ENCODE peak calls at places on chromosome 20, in ten cellular contexts. One of them, this sample, is unnamed.

GRCh38 chr20:10861619-10862018 is 187.8 kb upstream of the JAG1 start:
- DNase-seq in PC-3: peak
- DNase-seq in left ventricle myocardium inferior: no peak
- DNase-seq in A549: peak
- DNase-seq in HL-60: no peak
- DNase-seq in IMR-90: no peak
- DNase-seq in left lung: no peak
- DNase-seq in right cardiac atrium: no peak
- DNase-seq in AG04450: no peak
- DNase-seq in tibial artery: no peak
- DNase-seq in this sample: no peak

GRCh38 chr20:56788671-56789610 is 159.8 kb downstream of the TFAP2C start:
- DNase-seq in PC-3: peak
- DNase-seq in A549: no peak
- DNase-seq in tibial artery: no peak
- DNase-seq in HL-60: no peak
- DNase-seq in left ventricle myocardium inferior: no peak
- DNase-seq in right cardiac atrium: no peak
- DNase-seq in left lung: no peak
- DNase-seq in AG04450: no peak
- DNase-seq in IMR-90: no peak
- DNase-seq in this sample: no peak

GRCh38 chr20:40359127-40359892 is 329.7 kb downstream of the MAFB start:
- DNase-seq in left lung: no peak
- DNase-seq in IMR-90: no peak
- DNase-seq in A549: no peak
- DNase-seq in left ventricle myocardium inferior: no peak
- DNase-seq in AG04450: no peak
- DNase-seq in right cardiac atrium: no peak
- DNase-seq in tibial artery: no peak
- DNase-seq in HL-60: no peak
- DNase-seq in PC-3: no peak
- DNase-seq in this sample: no peak

GRCh38 chr20:59938221-59938620 is 1.9 kb downstream of the PPP1R3D start:
- DNase-seq in A549: no peak
- DNase-seq in AG04450: no peak
- DNase-seq in left ventricle myocardium inferior: no peak
- DNase-seq in left lung: no peak
- DNase-seq in tibial artery: no peak
- DNase-seq in IMR-90: peak
- DNase-seq in HL-60: no peak
- DNase-seq in right cardiac atrium: no peak
- DNase-seq in PC-3: peak
- DNase-seq in this sample: no peak

GRCh38 chr20:38138086-38138777 is 26.8 kb downstream of the TGM2 start:
- DNase-seq in left ventricle myocardium inferior: no peak
- DNase-seq in A549: no peak
- DNase-seq in HL-60: no peak
- DNase-seq in tibial artery: peak
- DNase-seq in right cardiac atrium: peak
- DNase-seq in IMR-90: no peak
- DNase-seq in PC-3: no peak
- DNase-seq in left lung: peak
- DNase-seq in AG04450: no peak
- DNase-seq in this sample: peak

GRCh38 chr20:23540624-23541023 is 27.7 kb downstream of the CST9L start:
- DNase-seq in HL-60: no peak
- DNase-seq in left ventricle myocardium inferior: no peak
- DNase-seq in right cardiac atrium: no peak
- DNase-seq in AG04450: no peak
- DNase-seq in A549: no peak
- DNase-seq in tibial artery: no peak
- DNase-seq in left lung: no peak
- DNase-seq in PC-3: peak
- DNase-seq in IMR-90: no peak
- DNase-seq in this sample: no peak

GRCh38 chr20:17648782-17649730 is 33.0 kb downstream of the RRBP1 start:
- DNase-seq in PC-3: peak
- DNase-seq in AG04450: no peak
- DNase-seq in left lung: no peak
- DNase-seq in left ventricle myocardium inferior: no peak
- DNase-seq in A549: peak
- DNase-seq in HL-60: no peak
- DNase-seq in IMR-90: no peak
- DNase-seq in tibial artery: peak
- DNase-seq in right cardiac atrium: peak
- DNase-seq in this sample: peak

GRCh38 chr20:53698321-53698978 is 104.8 kb upstream of the ZNF217 start:
- DNase-seq in tibial artery: no peak
- DNase-seq in HL-60: no peak
- DNase-seq in left lung: no peak
- DNase-seq in A549: no peak
- DNase-seq in PC-3: no peak
- DNase-seq in left ventricle myocardium inferior: no peak
- DNase-seq in right cardiac atrium: no peak
- DNase-seq in AG04450: no peak
- DNase-seq in IMR-90: no peak
- DNase-seq in this sample: no peak

GRCh38 chr20:49675368-49676151 is 38.1 kb downstream of the B4GALT5 start:
- DNase-seq in A549: peak
- DNase-seq in tibial artery: no peak
- DNase-seq in right cardiac atrium: no peak
- DNase-seq in IMR-90: no peak
- DNase-seq in left ventricle myocardium inferior: no peak
- DNase-seq in PC-3: peak
- DNase-seq in left lung: no peak
- DNase-seq in AG04450: no peak
- DNase-seq in HL-60: no peak
- DNase-seq in this sample: no peak

GRCh38 chr20:49677777-49678758 is 35.6 kb downstream of the B4GALT5 start:
- DNase-seq in tibial artery: no peak
- DNase-seq in PC-3: peak
- DNase-seq in A549: no peak
- DNase-seq in AG04450: no peak
- DNase-seq in left lung: no peak
- DNase-seq in HL-60: no peak
- DNase-seq in left ventricle myocardium inferior: no peak
- DNase-seq in IMR-90: no peak
- DNase-seq in right cardiac atrium: no peak
- DNase-seq in this sample: no peak

GRCh38 chr20:49680475-49680874 is 33.2 kb downstream of the B4GALT5 start:
- DNase-seq in HL-60: no peak
- DNase-seq in IMR-90: no peak
- DNase-seq in tibial artery: no peak
- DNase-seq in right cardiac atrium: no peak
- DNase-seq in PC-3: no peak
- DNase-seq in left lung: no peak
- DNase-seq in left ventricle myocardium inferior: no peak
- DNase-seq in A549: no peak
- DNase-seq in AG04450: no peak
- DNase-seq in this sample: no peak

GRCh38 chr20:49674383-49675352 is 39.0 kb downstream of the B4GALT5 start:
- DNase-seq in HL-60: no peak
- DNase-seq in A549: peak
- DNase-seq in AG04450: no peak
- DNase-seq in right cardiac atrium: no peak
- DNase-seq in IMR-90: peak
- DNase-seq in left ventricle myocardium inferior: no peak
- DNase-seq in left lung: no peak
- DNase-seq in tibial artery: no peak
- DNase-seq in PC-3: peak
- DNase-seq in this sample: no peak

DNA sequence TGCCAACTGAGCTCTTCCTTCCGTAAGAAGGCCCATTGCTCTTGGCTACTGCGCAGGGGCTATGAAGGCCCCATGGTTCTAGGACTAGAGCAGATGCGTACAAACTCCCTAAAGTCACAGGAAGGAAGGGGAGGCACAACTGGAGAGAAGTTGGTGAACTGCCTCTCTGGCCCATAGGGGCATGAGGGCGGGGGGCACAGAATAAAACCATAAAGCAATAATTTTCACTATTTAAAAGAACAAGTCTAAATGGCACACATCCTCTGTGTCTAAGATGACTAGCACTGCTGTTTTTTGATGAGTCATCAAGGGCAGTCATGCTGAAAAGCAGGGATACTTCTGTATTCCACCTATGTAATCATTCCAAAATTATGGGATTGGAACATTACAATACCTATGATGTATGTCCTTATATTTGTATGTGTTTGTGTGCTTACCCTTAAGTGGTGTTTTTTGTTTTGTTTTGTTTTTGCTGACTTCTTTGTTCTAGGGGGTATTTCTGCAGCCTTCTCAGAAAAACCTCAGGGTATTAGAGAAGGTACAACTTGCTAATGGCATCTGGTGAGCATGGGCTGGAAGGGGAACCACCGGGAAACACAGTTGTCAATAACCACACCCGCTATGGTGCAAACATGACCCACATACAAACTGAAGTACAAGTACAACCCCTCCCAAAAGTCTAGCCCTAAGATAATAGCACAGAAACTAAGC is 36.9 kb downstream of the B4GALT5 start:
- DNase-seq in left ventricle myocardium inferior: no peak
- DNase-seq in HL-60: no peak
- DNase-seq in left lung: peak
- DNase-seq in right cardiac atrium: peak
- DNase-seq in IMR-90: peak
- DNase-seq in A549: peak
- DNase-seq in AG04450: no peak
- DNase-seq in PC-3: peak
- DNase-seq in tibial artery: no peak
- DNase-seq in this sample: no peak
- H3K4me3 ChIP-seq in left ventricle myocardium inferior: no peak
- H3K4me3 ChIP-seq in HL-60: no peak
- H3K4me3 ChIP-seq in left lung: no peak
- H3K4me3 ChIP-seq in right cardiac atrium: no peak
- H3K4me3 ChIP-seq in IMR-90: no peak
- H3K4me3 ChIP-seq in A549: peak
- H3K4me3 ChIP-seq in AG04450: no peak
- H3K4me3 ChIP-seq in PC-3: peak
- H3K4me3 ChIP-seq in tibial artery: no peak
- H3K4me3 ChIP-seq in this sample: no peak

GRCh38 chr20:61435184-61435822 is 183.2 kb downstream of the CDH4 start:
- DNase-seq in right cardiac atrium: no peak
- DNase-seq in HL-60: no peak
- DNase-seq in IMR-90: no peak
- DNase-seq in PC-3: no peak
- DNase-seq in AG04450: no peak
- DNase-seq in left ventricle myocardium inferior: no peak
- DNase-seq in A549: no peak
- DNase-seq in tibial artery: peak
- DNase-seq in left lung: no peak
- DNase-seq in this sample: no peak
- H3K27ac ChIP-seq in right cardiac atrium: no peak
- H3K27ac ChIP-seq in HL-60: no peak
- H3K27ac ChIP-seq in IMR-90: no peak
- H3K27ac ChIP-seq in PC-3: no peak
- H3K27ac ChIP-seq in AG04450: no peak
- H3K27ac ChIP-seq in left ventricle myocardium inferior: no peak
- H3K27ac ChIP-seq in A549: no peak
- H3K27ac ChIP-seq in tibial artery: no peak
- H3K27ac ChIP-seq in left lung: no peak
- H3K27ac ChIP-seq in this sample: no peak

DNA sequence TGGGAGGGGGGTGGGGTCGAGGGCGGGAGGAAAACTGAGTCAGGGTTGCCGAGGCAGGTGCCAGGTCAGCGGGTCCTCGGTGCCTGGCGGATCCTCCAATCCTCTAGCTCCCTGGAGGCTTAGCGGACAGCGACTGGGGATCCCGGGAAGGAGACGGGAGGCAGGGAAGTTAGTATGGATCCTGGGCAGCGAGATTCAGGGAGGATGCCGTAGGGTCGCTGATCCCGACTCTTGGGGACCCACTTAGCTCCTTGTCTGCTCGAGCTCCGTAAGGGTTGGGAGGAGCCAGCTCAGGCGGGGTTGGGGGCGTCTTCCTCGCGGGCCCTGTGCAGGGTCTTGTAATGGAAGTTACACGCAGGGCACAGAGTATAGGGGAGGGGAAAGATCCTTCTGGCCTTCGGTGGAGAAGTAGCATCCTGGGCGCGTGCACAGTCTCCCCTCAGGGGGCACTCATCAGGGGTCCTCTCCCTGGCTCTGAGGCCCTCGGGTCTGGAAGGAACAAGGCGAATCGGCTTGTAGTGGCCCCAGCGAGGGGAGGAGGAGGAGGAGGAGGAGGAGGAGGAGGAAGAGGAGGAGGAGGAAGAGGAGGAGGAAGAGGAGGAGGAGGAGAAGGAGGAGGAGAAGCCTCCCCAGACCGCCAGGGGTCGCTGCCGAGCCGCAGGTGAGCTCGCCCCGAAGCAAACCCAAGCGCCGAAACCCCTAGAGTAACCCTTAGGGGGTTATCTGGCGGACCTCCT is 6.4 kb upstream of the SLC12A5 start:
- DNase-seq in left lung: peak
- DNase-seq in PC-3: peak
- DNase-seq in A549: peak
- DNase-seq in AG04450: no peak
- DNase-seq in HL-60: no peak
- DNase-seq in right cardiac atrium: peak
- DNase-seq in tibial artery: no peak
- DNase-seq in IMR-90: peak
- DNase-seq in left ventricle myocardium inferior: peak
- DNase-seq in this sample: peak
- H3K4me3 ChIP-seq in left lung: no peak
- H3K4me3 ChIP-seq in PC-3: peak
- H3K4me3 ChIP-seq in A549: peak
- H3K4me3 ChIP-seq in AG04450: peak
- H3K4me3 ChIP-seq in HL-60: peak
- H3K4me3 ChIP-seq in right cardiac atrium: peak
- H3K4me3 ChIP-seq in tibial artery: no peak
- H3K4me3 ChIP-seq in IMR-90: no peak
- H3K4me3 ChIP-seq in left ventricle myocardium inferior: peak
- H3K4me3 ChIP-seq in this sample: peak

GRCh38 chr20:49592120-49592519 is 24.2 kb upstream of the PTGIS start:
- DNase-seq in right cardiac atrium: no peak
- DNase-seq in left lung: no peak
- DNase-seq in AG04450: no peak
- DNase-seq in left ventricle myocardium inferior: no peak
- DNase-seq in tibial artery: no peak
- DNase-seq in HL-60: no peak
- DNase-seq in A549: no peak
- DNase-seq in PC-3: no peak
- DNase-seq in IMR-90: no peak
- DNase-seq in this sample: no peak

GRCh38 chr20:49590163-49591017 is 22.5 kb upstream of the PTGIS start:
- DNase-seq in left ventricle myocardium inferior: no peak
- DNase-seq in right cardiac atrium: no peak
- DNase-seq in A549: no peak
- DNase-seq in PC-3: no peak
- DNase-seq in HL-60: peak
- DNase-seq in AG04450: no peak
- DNase-seq in IMR-90: no peak
- DNase-seq in tibial artery: no peak
- DNase-seq in left lung: no peak
- DNase-seq in this sample: no peak

GRCh38 chr20:49586967-49587587 is 19.1 kb upstream of the PTGIS start:
- DNase-seq in AG04450: peak
- DNase-seq in HL-60: no peak
- DNase-seq in left ventricle myocardium inferior: no peak
- DNase-seq in tibial artery: no peak
- DNase-seq in right cardiac atrium: no peak
- DNase-seq in A549: no peak
- DNase-seq in PC-3: no peak
- DNase-seq in left lung: no peak
- DNase-seq in IMR-90: peak
- DNase-seq in this sample: no peak

GRCh38 chr20:49591217-49591865 is 23.4 kb upstream of the PTGIS start:
- DNase-seq in left lung: no peak
- DNase-seq in A549: no peak
- DNase-seq in IMR-90: peak
- DNase-seq in tibial artery: no peak
- DNase-seq in HL-60: no peak
- DNase-seq in AG04450: no peak
- DNase-seq in right cardiac atrium: peak
- DNase-seq in PC-3: peak
- DNase-seq in left ventricle myocardium inferior: no peak
- DNase-seq in this sample: no peak

GRCh38 chr20:49589747-49590146 is 21.8 kb upstream of the PTGIS start:
- DNase-seq in A549: no peak
- DNase-seq in right cardiac atrium: no peak
- DNase-seq in AG04450: no peak
- DNase-seq in HL-60: no peak
- DNase-seq in IMR-90: no peak
- DNase-seq in left ventricle myocardium inferior: no peak
- DNase-seq in PC-3: no peak
- DNase-seq in left lung: no peak
- DNase-seq in tibial artery: no peak
- DNase-seq in this sample: no peak
- H3K27ac ChIP-seq in A549: no peak
- H3K27ac ChIP-seq in right cardiac atrium: no peak
- H3K27ac ChIP-seq in AG04450: no peak
- H3K27ac ChIP-seq in HL-60: no peak
- H3K27ac ChIP-seq in IMR-90: no peak
- H3K27ac ChIP-seq in left ventricle myocardium inferior: peak
- H3K27ac ChIP-seq in PC-3: no peak
- H3K27ac ChIP-seq in left lung: no peak
- H3K27ac ChIP-seq in tibial artery: peak
- H3K27ac ChIP-seq in this sample: no peak